ENCODE peak calls at places on chromosome 15, in nine cellular contexts. Q, H, G, K, D, Z, R, N and L are unnamed samples.

GRCh38 chr15:31280037-31280830 is 46.4 kb upstream of the KLF13 start:
- DNase-seq in G (no peak), N (no peak), R (no peak), H (no peak), Q (peak), D (peak), K (no peak), Z (no peak), L (no peak)

GRCh38 chr15:69576948-69577351 is 124.3 kb downstream of the RPLP1 start:
- DNase-seq in Z (no peak), R (no peak), D (no peak), K (no peak), H (no peak), G (no peak), N (no peak), Q (no peak), L (no peak)

GRCh38 chr15:74408815-74409214 is 24.9 kb downstream of the SEMA7A start:
- DNase-seq in K (no peak), Z (no peak), D (no peak), N (no peak), G (no peak), H (no peak), Q (no peak), R (no peak), L (no peak)

GRCh38 chr15:52185151-52185561 is 6.0 kb downstream of the GNB5 start:
- DNase-seq in D (no peak), K (no peak), G (no peak), R (no peak), N (no peak), Q (no peak), Z (no peak), H (no peak), L (no peak)

GRCh38 chr15:64697911-64698369 is 77.4 kb downstream of the RBPMS2 start:
- DNase-seq in R (no peak), N (no peak), H (no peak), D (no peak), Q (peak), G (no peak), K (no peak), Z (peak), L (no peak)

GRCh38 chr15:61103026-61103425 is 126.1 kb downstream of the RORA start:
- DNase-seq in Z (no peak), D (no peak), K (no peak), G (no peak), N (no peak), R (no peak), Q (no peak), H (no peak), L (no peak)

GRCh38 chr15:58555168-58556027 is 123.6 kb downstream of the LIPC start:
- DNase-seq in D (no peak), N (no peak), Z (no peak), R (peak), Q (no peak), H (no peak), G (no peak), K (no peak), L (no peak)

GRCh38 chr15:71702496-71702895 is 107.9 kb upstream of the NR2E3 start:
- DNase-seq in H (no peak), D (no peak), Q (no peak), N (no peak), G (no peak), R (no peak), K (no peak), Z (no peak), L (no peak)

GRCh38 chr15:26628879-26629529 is 143.9 kb downstream of the GABRB3 start:
- DNase-seq in N (no peak), K (no peak), R (no peak), Q (peak), G (no peak), Z (no peak), H (no peak), D (peak), L (peak)

GRCh38 chr15:71295242-71296031 is 180.2 kb downstream of the THSD4 start:
- DNase-seq in D (no peak), G (no peak), K (peak), R (peak), N (no peak), Q (peak), H (no peak), Z (peak), L (peak)